ENCODE peak calls at places on chromosome 20, in six cellular contexts. P, F, L, W, J and Q are unnamed samples. For H3K9me3, the result is how much of the 10 kb centered on the place peaks cover.

GRCh38 chr20:63441777-63442493 is 30.5 kb downstream of the KCNQ2 start:
- DNase-seq in P (no peak), F (peak), L (peak), W (no peak), J (peak), Q (no peak)

GRCh38 chr20:22940350-22940749 is 94.8 kb upstream of the SSTR4 start:
- DNase-seq in P (no peak), F (no peak), L (no peak), W (no peak), J (no peak), Q (no peak)

GRCh38 chr20:1854246-1854645 is 41.0 kb upstream of the SIRPA start:
- DNase-seq in P (no peak), F (no peak), L (no peak), W (no peak), J (no peak), Q (no peak)

GRCh38 chr20:64146301-64146935 is 17.8 kb upstream of the MYT1 start:
- DNase-seq in P (peak), F (no peak), L (no peak), W (peak), J (no peak), Q (no peak)

GRCh38 chr20:63977392-63978276 is 1.8 kb downstream of the SAMD10 start:
- DNase-seq in P (peak), F (peak), L (peak), W (no peak), J (peak), Q (no peak)

GRCh38 chr20:9407805-9408421 is 106.5 kb upstream of the LAMP5 start:
- DNase-seq in P (peak), F (peak), L (peak), W (no peak), J (peak), Q (peak)

GRCh38 chr20:43446361-43446879 is 11.3 kb upstream of the SRSF6 start:
- DNase-seq in P (no peak), F (no peak), L (no peak), W (no peak), J (peak), Q (no peak)

GRCh38 chr20:13648872-13649271 is 10.1 kb upstream of the TASP1 start:
- DNase-seq in P (no peak), F (no peak), L (no peak), W (no peak), J (no peak), Q (no peak)

GRCh38 chr20:36030143-36030542 is 61.8 kb downstream of the CNBD2 start:
- DNase-seq in P (no peak), F (peak), L (peak), W (peak), J (no peak), Q (no peak)

GRCh38 chr20:57251344-57251743 is 15.1 kb downstream of the BMP7 start:
- DNase-seq in P (no peak), F (peak), L (no peak), W (no peak), J (no peak), Q (no peak)

GRCh38 chr20:9119776-9120175 is 50.9 kb downstream of the PLCB4 start:
- DNase-seq in P (peak), F (no peak), L (no peak), W (no peak), J (no peak), Q (no peak)

GRCh38 chr20:35394271-35394670 is 17.5 kb downstream of the UQCC1 start:
- DNase-seq in P (no peak), F (no peak), L (no peak), W (no peak), J (no peak), Q (no peak)

GRCh38 chr20:58293453-58293852 is 16.1 kb upstream of the RAB22A start:
- DNase-seq in P (no peak), F (no peak), L (no peak), W (no peak), J (no peak), Q (no peak)

GRCh38 chr20:63029358-63030121 is 22.8 kb upstream of the BHLHE23 start:
- DNase-seq in P (peak), F (no peak), L (no peak), W (peak), J (no peak), Q (no peak)

GRCh38 chr20:46122071-46122470 is 4.0 kb downstream of the CD40 start:
- DNase-seq in P (no peak), F (no peak), L (peak), W (no peak), J (peak), Q (peak)

GRCh38 chr20:25090492-25091429 is 8.8 kb upstream of the VSX1 start:
- DNase-seq in P (no peak), F (no peak), L (no peak), W (no peak), J (no peak), Q (no peak)

GRCh38 chr20:20492521-20493334 is 124.8 kb downstream of the INSM1 start:
- DNase-seq in P (no peak), F (no peak), L (no peak), W (no peak), J (no peak), Q (no peak)

GRCh38 chr20:50735813-50736212 is 4.4 kb downstream of the PARD6B start:
- DNase-seq in P (no peak), F (no peak), L (no peak), W (no peak), J (peak), Q (no peak)

GRCh38 chr20:23397961-23398360 is 23.3 kb downstream of the NAPB start:
- DNase-seq in P (no peak), F (no peak), L (peak), W (no peak), J (peak), Q (no peak)

GRCh38 chr20:37968726-37969401 is 64.4 kb downstream of the TTI1 start:
- DNase-seq in P (no peak), F (no peak), L (no peak), W (no peak), J (peak), Q (peak)

GRCh38 chr20:38173237-38174156 is 8.4 kb upstream of the TGM2 start:
- DNase-seq in P (peak), F (peak), L (peak), W (no peak), J (peak), Q (peak)

GRCh38 chr20:50930139-50931047 is 844 bp downstream of the ADNP start:
- DNase-seq in P (peak), F (peak), L (no peak), W (peak), J (peak), Q (peak)

GRCh38 chr20:48463916-48464315 is 363.9 kb downstream of the PREX1 start:
- DNase-seq in P (no peak), F (no peak), L (peak), W (no peak), J (peak), Q (no peak)

GRCh38 chr20:48364055-48364454 is 463.7 kb downstream of the PREX1 start:
- DNase-seq in P (no peak), F (no peak), L (no peak), W (no peak), J (no peak), Q (no peak)

GRCh38 chr20:10902836-10903410 is 229.1 kb upstream of the JAG1 start:
- DNase-seq in P (no peak), F (no peak), L (no peak), W (no peak), J (peak), Q (no peak)

GRCh38 chr20:19408971-19409370 is 196.5 kb downstream of the SLC24A3 start:
- DNase-seq in P (no peak), F (no peak), L (no peak), W (no peak), J (no peak), Q (no peak)

GRCh38 chr20:59836768-59837167 is 96.7 kb downstream of the SYCP2 start:
- DNase-seq in P (no peak), F (no peak), L (no peak), W (no peak), J (no peak), Q (no peak)

GRCh38 chr20:59835448-59836395 is 97.7 kb downstream of the SYCP2 start:
- DNase-seq in P (no peak), F (peak), L (peak), W (peak), J (peak), Q (peak)

GRCh38 chr20:59837623-59838394 is 95.6 kb downstream of the SYCP2 start:
- DNase-seq in P (no peak), F (no peak), L (no peak), W (no peak), J (no peak), Q (no peak)

GRCh38 chr20:59832406-59833156 is 100.9 kb downstream of the SYCP2 start:
- DNase-seq in P (no peak), F (no peak), L (no peak), W (no peak), J (no peak), Q (no peak)

GRCh38 chr20:59835057-59835447 is 98.4 kb downstream of the SYCP2 start:
- DNase-seq in P (no peak), F (no peak), L (no peak), W (no peak), J (no peak), Q (no peak)
- H3K27ac ChIP-seq in P (no peak), F (no peak), L (no peak), W (no peak), J (no peak), Q (no peak)

DNA sequence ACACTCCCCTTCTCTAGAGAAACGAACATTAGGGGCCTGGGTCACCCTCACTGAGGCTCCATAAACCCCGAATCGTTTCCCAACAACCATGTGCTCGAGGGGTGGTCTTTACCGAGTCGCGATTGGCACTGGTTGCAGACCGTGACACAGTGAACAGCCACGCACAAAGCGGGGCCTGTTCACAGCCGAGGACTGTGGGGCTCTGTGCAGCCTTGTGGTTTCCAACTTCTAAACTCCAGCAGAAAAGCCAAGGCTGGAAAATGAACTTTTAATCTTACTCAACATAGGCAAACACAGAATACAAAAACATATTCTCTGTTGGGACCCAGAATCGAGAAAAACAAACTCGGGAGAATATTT is 19.0 kb downstream of the RRBP1 start:
- DNase-seq in P (no peak), F (no peak), L (no peak), W (peak), J (no peak), Q (peak)
- H3K9me3 ChIP-seq in P (under half), F (under half), L (under half), W (under half), J (under half), Q (under half)

GRCh38 chr20:5592165-5592564 is 158.0 kb upstream of the SHLD1 start:
- DNase-seq in P (no peak), F (no peak), L (no peak), W (no peak), J (no peak), Q (no peak)
- H3K27ac ChIP-seq in P (no peak), F (no peak), L (no peak), W (no peak), J (no peak), Q (no peak)

GRCh38 chr20:56222945-56223344 is 25.6 kb upstream of the MC3R start:
- DNase-seq in P (no peak), F (no peak), L (no peak), W (no peak), J (peak), Q (no peak)
- H3K9me3 ChIP-seq in P (under half), F (under half), L (under half), W (under half), J (under half), Q (under half)

DNA sequence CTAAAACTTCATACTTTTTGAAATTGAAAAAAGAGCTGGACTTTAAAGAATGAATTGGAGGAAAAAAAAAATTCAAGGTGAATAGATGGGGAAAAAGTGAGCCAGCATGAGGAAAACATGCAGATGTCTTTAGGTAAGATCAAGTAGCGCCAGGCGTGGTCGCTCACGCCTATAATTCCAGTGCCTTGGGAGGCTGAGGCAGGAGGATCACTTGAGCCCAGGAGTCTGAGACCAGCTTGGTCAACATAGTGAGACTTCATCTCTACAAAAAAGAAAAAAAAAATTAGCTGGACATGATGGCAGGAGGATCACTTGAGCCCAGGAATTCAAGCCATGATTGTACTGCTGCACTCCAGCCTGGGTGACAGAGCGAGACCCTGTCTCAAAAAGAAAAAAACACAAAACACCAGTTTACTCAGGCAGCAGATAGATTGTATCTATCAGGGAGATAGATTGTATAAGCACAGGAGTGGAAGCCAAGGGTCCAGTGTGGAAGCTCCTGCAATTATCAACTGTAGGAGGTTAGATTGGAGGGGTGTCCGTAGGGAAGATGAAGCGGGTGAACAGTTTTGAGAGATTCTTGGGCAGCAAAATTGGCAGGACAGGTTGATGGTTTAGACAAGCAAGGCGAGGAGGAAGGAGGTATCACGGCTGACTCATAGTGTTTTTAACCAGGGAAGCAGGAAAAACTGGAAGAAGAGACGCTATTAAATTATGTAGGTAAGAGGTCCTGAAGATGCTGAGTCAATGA is 97.6 kb upstream of the ZNF217 start:
- DNase-seq in P (no peak), F (no peak), L (peak), W (no peak), J (peak), Q (no peak)
- H3K27ac ChIP-seq in P (no peak), F (no peak), L (no peak), W (no peak), J (no peak), Q (no peak)

GRCh38 chr20:41573955-41574354 is 44.2 kb downstream of the CHD6 start:
- DNase-seq in P (no peak), F (no peak), L (no peak), W (no peak), J (no peak), Q (no peak)
- H3K9me3 ChIP-seq in P (under half), F (under half), L (under half), W (under half), J (under half), Q (under half)